ENCODE peak calls at places on chromosomes 7 and 10, in four cellular contexts. D is H1, Z is fibroblast of lung, C is neural progenitor cell. K is an unnamed sample.

GRCh38 chr7:90396420-90396819 is 6.8 kb upstream of the CLDN12 start:
- DNase-seq in D (no peak), Z (no peak), C (no peak), K (no peak)

GRCh38 chr7:12296051-12296570 is 85.0 kb downstream of the TMEM106B start:
- DNase-seq in D (no peak), Z (no peak), C (no peak), K (no peak)

GRCh38 chr7:112462236-112462635 is 12.0 kb downstream of the IFRD1 start:
- DNase-seq in D (no peak), Z (peak), C (no peak), K (peak)

GRCh38 chr10:77163670-77164348 is 473.8 kb downstream of the KCNMA1 start:
- DNase-seq in D (no peak), Z (peak), C (no peak), K (peak)

GRCh38 chr10:123097039-123097438 is 38.7 kb upstream of the HMX3 start:
- DNase-seq in D (no peak), Z (no peak), C (no peak), K (no peak)

GRCh38 chr10:34655286-34656170 is 159.6 kb downstream of the PARD3 start:
- DNase-seq in D (peak), Z (peak), C (peak), K (peak)

GRCh38 chr7:28955356-28955722 is 2.8 kb downstream of the TRIL start:
- DNase-seq in D (no peak), Z (no peak), C (no peak), K (no peak)

GRCh38 chr7:121697731-121698396 is 175.1 kb upstream of the PTPRZ1 start:
- DNase-seq in D (no peak), Z (no peak), C (no peak), K (no peak)

GRCh38 chr7:97013025-97013424 is 7.7 kb downstream of the DLX6 start:
- DNase-seq in D (peak), Z (no peak), C (peak), K (no peak)

GRCh38 chr7:47677664-47678063 is 95.8 kb upstream of the TNS3 start:
- DNase-seq in D (no peak), Z (no peak), C (no peak), K (no peak)

GRCh38 chr7:77655361-77655760 is 40.9 kb upstream of the RSBN1L start:
- DNase-seq in D (no peak), Z (no peak), C (no peak), K (peak)

GRCh38 chr7:135669774-135670173 is 7.5 kb downstream of the STMP1 start:
- DNase-seq in D (no peak), Z (no peak), C (no peak), K (no peak)

GRCh38 chr7:106012184-106012583 is 49.1 kb downstream of the CDHR3 start:
- DNase-seq in D (no peak), Z (no peak), C (no peak), K (no peak)

GRCh38 chr10:32412499-32412853 is 33.5 kb upstream of the CCDC7 start:
- DNase-seq in D (no peak), Z (peak), C (no peak), K (no peak)

GRCh38 chr10:72175166-72175565 is 40.6 kb upstream of the ANAPC16 start:
- DNase-seq in D (no peak), Z (peak), C (no peak), K (no peak)

GRCh38 chr7:101128040-101128834 is 1.3 kb downstream of the SERPINE1 start:
- DNase-seq in D (no peak), Z (no peak), C (no peak), K (no peak)
- H3K9ac ChIP-seq in D (no peak), Z (peak), C (no peak), K (no peak)

DNA sequence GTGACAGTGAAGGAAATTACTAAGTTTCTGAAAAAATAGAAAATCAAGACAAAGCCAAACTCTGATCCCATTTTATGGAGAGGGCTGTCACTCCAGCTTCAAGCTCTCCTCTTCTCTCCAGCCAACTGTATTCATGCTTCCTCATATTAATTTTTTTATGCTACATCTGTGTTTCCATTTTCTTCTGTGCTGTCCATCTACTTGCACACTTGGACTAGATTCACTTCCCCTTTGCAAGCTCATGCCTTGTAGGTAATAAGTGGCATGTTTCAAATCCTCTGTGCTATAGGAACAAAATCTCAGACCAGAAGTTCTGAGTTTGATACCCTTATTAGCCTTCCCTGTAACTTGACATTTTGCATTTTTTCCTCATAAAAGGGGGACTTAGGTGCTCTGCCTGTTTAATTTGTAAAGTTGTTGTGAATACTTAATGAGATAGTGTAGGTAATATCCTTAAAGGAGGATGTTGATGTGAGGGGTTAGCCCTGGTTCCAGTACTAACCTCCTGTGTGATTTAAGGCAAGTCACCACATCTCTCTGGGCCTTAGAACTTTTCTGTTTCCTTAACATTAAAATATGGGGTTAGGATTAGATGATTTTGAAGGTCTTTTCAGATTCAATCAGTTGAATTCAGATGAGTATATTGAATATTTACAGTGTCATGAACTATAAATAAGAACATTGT is 358.8 kb downstream of the BBS9 start:
- DNase-seq in D (no peak), Z (no peak), C (no peak), K (no peak)
- H3K9ac ChIP-seq in D (no peak), Z (no peak), C (no peak), K (no peak)

GRCh38 chr7:80136276-80137045 is 1.8 kb downstream of the GNAI1 start:
- DNase-seq in D (no peak), Z (peak), C (peak), K (no peak)
- H3K9ac ChIP-seq in D (no peak), Z (peak), C (peak), K (no peak)

GRCh38 chr7:95180-95862 is 97.0 kb upstream of the FAM20C start:
- DNase-seq in D (no peak), Z (peak), C (no peak), K (no peak)

GRCh38 chr7:96861-97260 is 95.5 kb upstream of the FAM20C start:
- DNase-seq in D (peak), Z (no peak), C (no peak), K (no peak)

GRCh38 chr7:94251-94801 is 98.0 kb upstream of the FAM20C start:
- DNase-seq in D (no peak), Z (no peak), C (no peak), K (no peak)

GRCh38 chr7:97442-97841 is 94.9 kb upstream of the FAM20C start:
- DNase-seq in D (no peak), Z (no peak), C (no peak), K (no peak)

GRCh38 chr7:95863-96260 is 96.5 kb upstream of the FAM20C start:
- DNase-seq in D (no peak), Z (peak), C (no peak), K (no peak)
- H3K9ac ChIP-seq in D (no peak), Z (no peak), C (no peak), K (no peak)

GRCh38 chr10:99234739-99235468 is 748 bp downstream of the HPSE2 start:
- DNase-seq in D (no peak), Z (peak), C (peak), K (no peak)
- H3K9ac ChIP-seq in D (no peak), Z (no peak), C (no peak), K (no peak)

DNA sequence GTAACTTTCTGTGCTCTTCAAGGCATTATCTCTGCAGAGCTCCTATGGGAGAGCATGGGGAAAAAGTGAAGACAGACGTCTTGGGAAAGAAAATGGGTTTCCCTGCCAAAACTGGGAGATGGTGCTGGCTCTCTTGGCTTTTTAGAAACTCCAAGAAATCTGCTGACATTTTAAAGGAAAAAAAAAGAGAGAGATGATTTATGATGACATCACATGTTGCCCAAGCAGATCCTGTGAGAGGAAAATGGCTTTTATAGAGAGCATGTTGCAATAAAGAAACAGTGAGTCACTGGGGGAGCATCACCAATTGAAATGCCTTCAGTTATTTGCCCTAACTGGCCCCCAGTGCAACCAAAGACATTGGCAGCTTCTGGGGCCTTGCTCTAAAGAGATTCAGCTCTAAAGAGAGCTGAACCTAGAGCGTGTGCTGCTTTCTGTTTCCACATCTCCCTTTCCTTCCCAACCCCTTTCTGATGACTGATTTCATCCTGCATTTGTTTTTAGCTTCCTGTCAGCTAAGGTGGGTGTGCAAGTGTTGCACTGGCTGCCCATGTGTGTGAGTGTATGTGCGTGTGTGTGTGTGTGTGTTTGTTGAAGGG is 37.7 kb downstream of the LRMDA start:
- DNase-seq in D (no peak), Z (peak), C (no peak), K (peak)
- H3K9ac ChIP-seq in D (no peak), Z (no peak), C (no peak), K (no peak)

DNA sequence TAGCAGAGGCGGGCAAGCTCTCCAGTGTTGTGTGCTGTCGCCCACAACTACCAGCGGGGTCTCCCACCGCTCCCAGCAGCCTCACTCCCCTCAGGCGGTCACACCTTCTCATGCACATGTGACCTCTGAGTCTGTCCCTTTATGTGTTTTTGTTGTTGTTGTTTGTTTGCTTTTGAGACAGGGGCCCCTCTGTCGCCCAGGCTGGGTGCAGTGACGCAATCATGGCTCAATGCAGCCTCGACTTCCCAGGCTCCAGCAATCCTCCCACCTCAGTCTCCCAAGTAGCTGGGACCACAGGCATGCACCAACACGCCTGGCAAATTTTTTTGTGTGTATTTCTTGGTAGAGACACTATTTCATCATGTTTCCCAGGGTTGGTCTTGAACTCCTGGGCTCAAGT is 1.5 kb downstream of the CPSF4 start:
- DNase-seq in D (no peak), Z (peak), C (no peak), K (no peak)
- H3K9ac ChIP-seq in D (no peak), Z (no peak), C (peak), K (no peak)

GRCh38 chr7:3007696-3008095 is 36.0 kb downstream of the CARD11 start:
- DNase-seq in D (no peak), Z (no peak), C (no peak), K (no peak)

GRCh38 chr7:3003936-3004335 is 39.7 kb downstream of the CARD11 start:
- DNase-seq in D (no peak), Z (no peak), C (no peak), K (no peak)

GRCh38 chr7:3002631-3003030 is 41.0 kb downstream of the CARD11 start:
- DNase-seq in D (no peak), Z (no peak), C (no peak), K (no peak)

GRCh38 chr7:3008386-3008785 is 35.3 kb downstream of the CARD11 start:
- DNase-seq in D (no peak), Z (no peak), C (no peak), K (no peak)

DNA sequence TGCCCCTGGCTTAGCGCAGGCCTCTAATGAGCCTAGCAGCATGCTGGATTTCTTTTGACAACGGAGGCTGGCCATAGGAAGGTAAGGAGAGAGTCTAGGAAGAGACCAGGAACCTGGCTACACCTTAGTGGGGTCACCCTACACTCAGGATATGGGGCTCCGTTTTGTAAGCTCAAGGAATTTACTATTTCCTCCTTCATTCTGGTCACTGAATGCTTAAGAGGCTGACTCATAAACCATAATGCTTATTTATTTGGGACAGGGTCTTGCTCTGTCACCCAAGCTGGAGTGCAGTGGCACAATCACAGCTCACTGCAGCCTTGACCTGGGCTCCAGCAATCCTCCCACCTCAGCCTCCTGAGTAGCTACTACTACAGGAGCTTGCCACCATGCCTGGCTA is 38.4 kb downstream of the CARD11 start:
- DNase-seq in D (no peak), Z (no peak), C (no peak), K (no peak)
- H3K9ac ChIP-seq in D (no peak), Z (no peak), C (no peak), K (no peak)

K was measured in colonic mucosa.